ENCODE peak calls at places on chromosomes 5 and 9, in eight cellular contexts. S is colonic mucosa; Q is CD8-positive, alpha-beta T cell; V is ovary; Z is DND-41; D is OCI-LY7; C is pancreas; X is heart left ventricle. U is an unnamed sample.

GRCh38 chr5:43602456-43602817 is 543 bp upstream of the NNT start:
- DNase-seq in D (peak; percentile 52), Q (no peak), S (peak; percentile 43), C (no peak), X (peak; percentile 35), V (peak; percentile 41), Z (peak; percentile 47), U (peak; percentile 48)

GRCh38 chr5:61737991-61738390 is 405.9 kb downstream of the ZSWIM6 start:
- DNase-seq in C (no peak), X (no peak), Q (no peak), S (no peak), V (no peak), D (no peak), Z (no peak), U (no peak)

GRCh38 chr5:73019766-73020165 is 63.9 kb downstream of the FCHO2 start:
- DNase-seq in V (no peak), D (no peak), Z (no peak), S (no peak), Q (no peak), C (no peak), X (no peak), U (no peak)

GRCh38 chr9:96100385-96100978 is 201.5 kb downstream of the HSD17B3 start:
- DNase-seq in V (no peak), Q (no peak), S (no peak), C (no peak), Z (peak; percentile 75), X (no peak), D (no peak), U (no peak)

GRCh38 chr5:171223927-171224326 is 85.1 kb upstream of the TLX3 start:
- DNase-seq in Z (no peak), D (no peak), X (no peak), C (no peak), S (no peak), Q (no peak), V (no peak), U (no peak)

GRCh38 chr5:133111299-133111698 is 59.5 kb downstream of the HSPA4 start:
- DNase-seq in C (peak; percentile 95), V (peak; percentile 86), Z (peak; percentile 80), D (peak; percentile 87), S (peak; percentile 85), X (peak; percentile 76), Q (peak; percentile 55), U (peak; percentile 86)

GRCh38 chr5:157744055-157745011 is 821 bp downstream of the LSM11 start:
- DNase-seq in V (peak; percentile 61), Z (peak; percentile 32), X (peak; percentile 15), S (no peak), D (peak; percentile 71), C (peak; percentile 67), Q (no peak), U (no peak)

GRCh38 chr5:139764250-139764791 is 31.3 kb upstream of the PSD2 start:
- DNase-seq in X (no peak), C (no peak), Q (no peak), D (peak; percentile 57), Z (no peak), S (no peak), V (peak; percentile 56), U (no peak)

GRCh38 chr9:14072850-14073249 is 241.1 kb downstream of the NFIB start:
- DNase-seq in S (no peak), Q (no peak), C (no peak), Z (no peak), X (no peak), V (no peak), D (no peak), U (no peak)

GRCh38 chr5:141409598-141410306 is 1.9 kb downstream of the PCDHGB6 start:
- DNase-seq in Q (no peak), S (no peak), Z (no peak), C (no peak), D (no peak), V (no peak), X (no peak), U (no peak)

GRCh38 chr5:141413540-141414069 is 818 bp downstream of the PCDHGA10 start:
- DNase-seq in V (no peak), C (no peak), Q (no peak), X (no peak), S (no peak), Z (no peak), D (no peak), U (no peak)

GRCh38 chr5:141412853-141413539 is at the start of gene PCDHGA10:
- DNase-seq in Z (peak; percentile 50), C (no peak), Q (peak; percentile 26), V (no peak), S (peak; percentile 67), D (peak; percentile 70), X (no peak), U (peak; percentile 62)

DNA sequence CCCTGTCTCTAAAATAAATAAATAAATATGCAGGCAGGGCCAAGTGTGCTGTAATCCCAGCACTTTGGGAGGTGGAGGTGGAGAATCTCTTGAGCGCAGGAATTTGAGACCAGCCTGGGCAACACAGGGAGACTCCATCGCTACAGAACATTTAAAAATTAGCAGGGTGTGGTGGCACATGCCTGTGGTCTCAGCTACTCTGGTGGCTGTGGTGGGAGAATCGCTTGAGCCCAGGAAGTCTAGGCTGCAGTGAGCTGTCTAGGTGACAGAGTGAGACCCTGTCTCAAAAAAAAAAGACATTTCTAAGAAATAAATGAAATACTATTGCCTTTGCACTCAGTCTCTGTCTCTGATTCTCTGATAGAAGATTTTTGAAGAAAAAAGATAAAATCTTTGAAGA is 1.2 kb upstream of the PCDHGA10 start:
- DNase-seq in Q (no peak), X (no peak), C (no peak), S (no peak), D (no peak), Z (no peak), V (no peak), U (no peak)
- H3K9me3 ChIP-seq in Q (no peaks in the 10 kb centered on the region), X (peaks cover 87% of the 10 kb centered on the region), C (no peaks in the 10 kb centered on the region), S (peaks cover 9% of the 10 kb centered on the region), D (no peaks in the 10 kb centered on the region), Z (no peaks in the 10 kb centered on the region), V (peaks cover 14% of the 10 kb centered on the region), U (peaks cover 6% of the 10 kb centered on the region)

GRCh38 chr5:6783787-6784186 is 70.6 kb downstream of the TENT4A start:
- DNase-seq in D (no peak), C (no peak), S (no peak), V (no peak), Z (no peak), X (no peak), Q (no peak), U (no peak)

GRCh38 chr5:6784481-6784880 is 71.2 kb downstream of the TENT4A start:
- DNase-seq in D (no peak), Z (no peak), Q (no peak), S (no peak), V (no peak), X (no peak), C (no peak), U (no peak)

GRCh38 chr5:6785161-6785860 is 72.1 kb downstream of the TENT4A start:
- DNase-seq in V (no peak), S (no peak), D (no peak), Z (no peak), Q (no peak), C (no peak), X (no peak), U (no peak)

GRCh38 chr5:6781711-6782110 is 68.5 kb downstream of the TENT4A start:
- DNase-seq in C (no peak), S (no peak), Q (no peak), D (no peak), Z (no peak), V (no peak), X (no peak), U (no peak)

GRCh38 chr5:6780802-6781391 is 67.7 kb downstream of the TENT4A start:
- DNase-seq in C (no peak), Q (no peak), X (no peak), V (no peak), Z (peak; percentile 45), D (peak; percentile 52), S (no peak), U (no peak)
- TF ChIP-seq CTCF in C (no peak), Q (no peak), X (peak; percentile 35), V (no peak), Z (peak; percentile 75), D (peak; percentile 85), S (peak; percentile 22), U (no peak)

DNA sequence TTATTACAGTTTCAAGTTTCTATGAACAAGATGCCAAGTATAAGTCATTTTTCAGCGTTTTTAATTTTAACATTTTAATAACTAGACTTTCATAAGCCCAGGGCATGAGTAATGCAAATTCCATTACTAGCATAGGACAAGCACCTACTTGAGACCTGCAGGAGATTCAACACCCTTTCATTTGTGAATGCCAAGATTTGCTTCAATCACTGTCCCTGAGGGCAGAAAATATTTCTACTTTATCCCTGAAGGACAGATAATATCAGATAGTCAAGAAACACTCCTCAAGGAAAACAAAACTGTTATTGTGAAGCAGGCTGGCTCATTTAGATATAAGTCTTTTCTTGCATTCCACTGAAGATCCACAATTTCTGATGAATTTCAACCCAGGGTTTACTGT is 27.7 kb upstream of the ZNF622 start:
- DNase-seq in V (no peak), Q (no peak), Z (no peak), D (no peak), C (no peak), X (no peak), S (no peak), U (no peak)
- H3K9me3 ChIP-seq in V (no peaks in the 10 kb centered on the region), Q (peaks cover 4% of the 10 kb centered on the region), Z (peaks cover 9% of the 10 kb centered on the region), D (peaks cover 19% of the 10 kb centered on the region), C (no peaks in the 10 kb centered on the region), X (no peaks in the 10 kb centered on the region), S (no peaks in the 10 kb centered on the region), U (no peaks in the 10 kb centered on the region)

GRCh38 chr5:33305530-33305929 is 135.2 kb upstream of the TARS1 start:
- DNase-seq in S (no peak), X (no peak), D (no peak), C (no peak), Z (no peak), Q (no peak), V (no peak), U (no peak)

GRCh38 chr5:33300209-33300742 is 140.5 kb upstream of the TARS1 start:
- DNase-seq in S (no peak), D (peak; percentile 63), V (no peak), Z (no peak), Q (no peak), C (no peak), X (no peak), U (no peak)

GRCh38 chr5:33297760-33298216 is 143.0 kb upstream of the TARS1 start:
- DNase-seq in X (no peak), V (no peak), D (no peak), Z (no peak), S (no peak), Q (no peak), C (no peak), U (no peak)

GRCh38 chr5:33303696-33304095 is 137.1 kb upstream of the TARS1 start:
- DNase-seq in D (no peak), V (no peak), Z (no peak), S (no peak), Q (no peak), X (no peak), C (no peak), U (no peak)

DNA sequence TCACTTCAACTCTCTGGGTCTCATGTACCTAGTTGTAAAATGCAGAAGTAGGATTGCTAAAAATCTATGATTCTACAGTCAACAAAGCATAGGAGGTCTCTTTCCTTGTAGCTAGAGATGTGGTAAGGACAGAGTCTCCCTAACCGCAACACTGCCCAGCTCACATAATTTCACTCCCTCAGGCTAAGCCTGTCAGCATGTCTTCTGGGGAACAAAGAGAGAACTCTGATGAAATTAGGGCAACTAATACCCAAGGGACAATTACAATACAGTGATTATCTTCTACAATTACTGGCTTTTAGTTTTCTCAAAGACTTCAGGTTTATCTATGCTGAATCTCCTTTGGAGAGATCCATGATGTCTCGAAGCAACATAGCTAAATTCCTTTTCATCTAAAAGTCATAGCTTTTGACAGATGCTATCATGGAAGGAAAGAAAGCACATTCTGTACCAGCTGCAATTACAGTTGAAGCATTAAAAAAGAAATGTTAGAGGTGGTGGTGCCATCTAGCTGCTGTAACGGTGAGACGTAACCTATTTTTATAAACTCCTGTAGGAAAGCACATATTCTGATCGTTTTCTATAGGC is 141.1 kb upstream of the TARS1 start:
- DNase-seq in Q (no peak), S (no peak), X (no peak), Z (no peak), V (no peak), D (peak; percentile 61), C (no peak), U (peak; percentile 6)
- TF ChIP-seq CTCF in Q (no peak), S (peak; percentile 22), X (peak; percentile 32), Z (peak; percentile 38), V (no peak), D (peak; percentile 78), C (no peak), U (no peak)